ENCODE peak calls at places on chromosomes 3 and 15, in five cellular contexts. E is MCF 10A; J is WTC11; F is hypothalamus; O is CD4-positive, alpha-beta T cell. Z is an unnamed sample.

GRCh38 chr3:71972031-71972430 is 187.1 kb upstream of the PROK2 start:
- DNase-seq in F (no peak), J (no peak), O (no peak), E (peak; percentile 89), Z (no peak)

GRCh38 chr3:153547984-153548383 is 386.0 kb downstream of the RAP2B start:
- DNase-seq in J (no peak), O (no peak), F (no peak), E (no peak), Z (no peak)

GRCh38 chr3:177089120-177089519 is 108.2 kb downstream of the TBL1XR1 start:
- DNase-seq in O (no peak), E (no peak), F (no peak), J (peak; percentile 29), Z (no peak)

GRCh38 chr3:156668073-156668763 is 6.2 kb upstream of the TIPARP start:
- DNase-seq in E (peak; percentile 27), O (no peak), J (no peak), F (no peak), Z (no peak)

GRCh38 chr3:188491276-188491687 is 337.3 kb downstream of the LPP start:
- DNase-seq in F (no peak), E (peak; percentile 31), O (no peak), J (no peak), Z (no peak)

GRCh38 chr3:126245811-126246727 is 65.7 kb upstream of the ALDH1L1 start:
- DNase-seq in E (peak; percentile 62), F (peak; percentile 72), J (peak; percentile 60), O (no peak), Z (no peak)

GRCh38 chr15:98746756-98747155 is 98.4 kb downstream of the IGF1R start:
- DNase-seq in E (no peak), F (no peak), O (no peak), J (no peak), Z (no peak)

GRCh38 chr15:85618956-85619491 is 175.7 kb downstream of the KLHL25 start:
- DNase-seq in E (peak; percentile 91), J (peak; percentile 20), O (peak; percentile 29), F (peak; percentile 43), Z (no peak)

GRCh38 chr3:134309987-134310700 is 59.5 kb upstream of the RYK start:
- DNase-seq in O (no peak), E (peak; percentile 72), J (no peak), F (no peak), Z (no peak)

GRCh38 chr3:101936419-101937331 is 87.4 kb downstream of the NFKBIZ start:
- DNase-seq in O (no peak), F (no peak), J (no peak), E (peak; percentile 84), Z (no peak)

GRCh38 chr3:77939726-77940125 is 899.8 kb downstream of the ROBO2 start:
- DNase-seq in E (no peak), J (no peak), O (no peak), F (no peak), Z (no peak)

GRCh38 chr15:31446546-31446945 is 119.9 kb downstream of the KLF13 start:
- DNase-seq in E (no peak), F (no peak), O (no peak), J (no peak), Z (no peak)

Z was measured in glomerular endothelial cell.